ENCODE peak calls at places on chromosomes 7 and 10, in five cellular contexts. J is brain microvascular endothelial cell; E is NCI-H1694 treated with DMSO at 0.1 percent for 48 hours; S is stimulated activated CD8-positive, alpha-beta memory T cell treated with anti-CD3 and anti-CD28 coated beads, Interleukin-4, amount 100 ng/mL, for 1 hour; K is spleen. T is an unnamed sample.

GRCh38 chr10:132238371-132239125 is 51.8 kb downstream of the DPYSL4 start:
- DNase-seq in J (no peak), E (no peak), S (no peak), K (peak), T (no peak)

GRCh38 chr7:125506331-125506730 is 576.7 kb upstream of the POT1 start:
- DNase-seq in J (no peak), E (no peak), S (no peak), K (no peak), T (no peak)

GRCh38 chr10:63491558-63492316 is 26.0 kb upstream of the JMJD1C start:
- DNase-seq in J (peak), E (no peak), S (no peak), K (no peak), T (no peak)

GRCh38 chr10:3765376-3765667 is 19.7 kb downstream of the KLF6 start:
- DNase-seq in J (no peak), E (no peak), S (no peak), K (no peak), T (no peak)

GRCh38 chr7:39696631-39697030 is 73.3 kb downstream of the RALA start:
- DNase-seq in J (no peak), E (no peak), S (no peak), K (no peak), T (no peak)

GRCh38 chr10:80583681-80584080 is 46.0 kb downstream of the SH2D4B start:
- DNase-seq in J (no peak), E (no peak), S (no peak), K (no peak), T (no peak)

GRCh38 chr7:82527831-82528230 is 84.3 kb upstream of the CACNA2D1 start:
- DNase-seq in J (peak), E (no peak), S (no peak), K (no peak), T (no peak)

GRCh38 chr7:133054167-133054840 is 27.6 kb downstream of the CHCHD3 start:
- DNase-seq in J (no peak), E (no peak), S (no peak), K (no peak), T (no peak)

GRCh38 chr7:79893991-79894390 is 240.6 kb upstream of the GNAI1 start:
- DNase-seq in J (no peak), E (no peak), S (no peak), K (no peak), T (no peak)

GRCh38 chr7:1432411-1433082 is 26.7 kb downstream of the MICALL2 start:
- DNase-seq in J (peak), E (peak), S (peak), K (peak), T (peak)

GRCh38 chr7:141742229-141742628 is 4.1 kb downstream of the SSBP1 start:
- DNase-seq in J (peak), E (no peak), S (no peak), K (no peak), T (no peak)

GRCh38 chr7:158828343-158829020 is 827 bp downstream of the ESYT2 start:
- DNase-seq in J (no peak), E (no peak), S (no peak), K (peak), T (peak)

GRCh38 chr10:3486346-3487065 is 298.5 kb downstream of the KLF6 start:
- DNase-seq in J (no peak), E (no peak), S (no peak), K (no peak), T (no peak)

T was measured in cerebellum.